ENCODE peak calls at places on chromosomes 7 and 10, in six cellular contexts. K is endothelial cell, W is GF-D8, U is germinal center, A is DMS53, F is cardiac muscle cell. Y is an unnamed sample.

GRCh38 chr7:101216001-101216859 is 1.2 kb downstream of the PLOD3 start:
- DNase-seq in K (no peak), W (peak), U (no peak), F (peak), A (peak), Y (no peak)

GRCh38 chr7:17661982-17662585 is 278.2 kb downstream of the SNX13 start:
- DNase-seq in K (no peak), A (no peak), U (no peak), F (no peak), W (no peak), Y (peak)

GRCh38 chr7:102319671-102320070 is 33.0 kb downstream of the SH2B2 start:
- DNase-seq in W (no peak), U (no peak), A (no peak), F (no peak), K (no peak), Y (no peak)

GRCh38 chr7:82562716-82563404 is 119.3 kb upstream of the CACNA2D1 start:
- DNase-seq in F (no peak), U (no peak), A (peak), W (no peak), K (no peak), Y (peak)

GRCh38 chr10:133104972-133105495 is 17.3 kb downstream of the ADGRA1 start:
- DNase-seq in K (no peak), U (no peak), F (no peak), A (no peak), W (no peak), Y (no peak)

GRCh38 chr7:142915315-142915714 is 18.2 kb downstream of the TRPV5 start:
- DNase-seq in A (no peak), U (no peak), W (no peak), F (no peak), K (no peak), Y (no peak)

GRCh38 chr10:28719789-28720436 is 42.6 kb downstream of the BAMBI start:
- DNase-seq in K (no peak), W (no peak), A (peak), F (no peak), U (no peak), Y (peak)

GRCh38 chr7:127831312-127832212 is 179.6 kb downstream of the SND1 start:
- DNase-seq in A (no peak), W (no peak), K (no peak), U (no peak), F (no peak), Y (no peak)

GRCh38 chr10:96850113-96850512 is 18.0 kb downstream of the LCOR start:
- DNase-seq in U (no peak), K (no peak), F (no peak), A (no peak), W (no peak), Y (no peak)

GRCh38 chr10:46230615-46231014 is 56.2 kb upstream of the ANTXRL start:
- DNase-seq in K (no peak), F (no peak), W (no peak), U (no peak), A (no peak), Y (no peak)

GRCh38 chr7:130222-130572 is 62.2 kb upstream of the FAM20C start:
- DNase-seq in A (no peak), K (no peak), F (no peak), U (no peak), W (no peak), Y (no peak)

GRCh38 chr7:158252837-158253669 is 334.6 kb downstream of the PTPRN2 start:
- DNase-seq in F (no peak), A (no peak), U (no peak), W (no peak), K (no peak), Y (no peak)

GRCh38 chr10:69703766-69704191 is 73.7 kb downstream of the FAM241B start:
- DNase-seq in W (no peak), U (no peak), F (no peak), K (no peak), A (no peak), Y (no peak)

GRCh38 chr7:36735172-36735571 is 10.9 kb upstream of the AOAH start:
- DNase-seq in W (no peak), A (no peak), F (no peak), K (no peak), U (no peak), Y (no peak)

Y was measured in kidney glomerular epithelial cell.